ENCODE peak calls at places on chromosomes 3 and 15, in five cellular contexts. X is amniotic stem cell; Q is cardiac fibroblast; G is stimulated activated CD8-positive, alpha-beta memory T cell treated with anti-CD3 and anti-CD28 coated beads, Interleukin-15, amount 100 ng/mL, for 24 hours; U is stimulated activated CD4-positive, alpha-beta T cell treated with anti-CD3 and anti-CD28 coated beads, Interleukin-1b, Interleukin-23, amount 100 ng/mL, for 1 hour. R is an unnamed sample.

GRCh38 chr15:99251436-99251821 is at the start of gene LRRC28:
- DNase-seq in X (no peak), Q (no peak), G (no peak), U (no peak), R (no peak)

GRCh38 chr15:48040166-48040817 is 80.5 kb upstream of the SLC24A5 start:
- DNase-seq in X (no peak), Q (peak), G (no peak), U (no peak), R (no peak)

GRCh38 chr3:127217594-127218456 is 24.9 kb downstream of the PRR23E start:
- DNase-seq in X (no peak), Q (peak), G (no peak), U (no peak), R (no peak)

GRCh38 chr3:78798266-78798832 is 969.4 kb downstream of the ROBO1 start:
- DNase-seq in X (no peak), Q (no peak), G (no peak), U (no peak), R (no peak)

GRCh38 chr15:81038975-81039607 is 38.4 kb downstream of the TLNRD1 start:
- DNase-seq in X (no peak), Q (peak), G (no peak), U (no peak), R (no peak)

GRCh38 chr3:20340324-20340928 is 154.4 kb upstream of the SGO1 start:
- DNase-seq in X (no peak), Q (peak), G (peak), U (peak), R (peak)

GRCh38 chr3:197426161-197426566 is 127.8 kb upstream of the DLG1 start:
- DNase-seq in X (no peak), Q (peak), G (no peak), U (no peak), R (no peak)

GRCh38 chr3:64144241-64144900 is 80.9 kb downstream of the PRICKLE2 start:
- DNase-seq in X (no peak), Q (no peak), G (no peak), U (no peak), R (no peak)

GRCh38 chr15:68614621-68615035 is 35.8 kb downstream of the CORO2B start:
- DNase-seq in X (no peak), Q (peak), G (no peak), U (no peak), R (no peak)

GRCh38 chr3:36647423-36647853 is 116.9 kb downstream of the DCLK3 start:
- DNase-seq in X (no peak), Q (peak), G (no peak), U (no peak), R (no peak)

GRCh38 chr15:40340740-40341400 is at the start of gene CCDC9B:
- DNase-seq in X (peak), Q (peak), G (no peak), U (no peak), R (peak)

GRCh38 chr3:142509079-142509478 is 61.2 kb upstream of the XRN1 start:
- DNase-seq in X (no peak), Q (no peak), G (no peak), U (no peak), R (no peak)

GRCh38 chr15:50098576-50098975 is 20.5 kb downstream of the ATP8B4 start:
- DNase-seq in X (no peak), Q (no peak), G (no peak), U (no peak), R (no peak)

GRCh38 chr3:82353281-82354171 is 592.1 kb upstream of the GBE1 start:
- DNase-seq in X (no peak), Q (no peak), G (no peak), U (no peak), R (no peak)

GRCh38 chr15:52702390-52702789 is 23.2 kb upstream of the ATOSA start:
- DNase-seq in X (no peak), Q (no peak), G (no peak), U (no peak), R (no peak)

GRCh38 chr15:100106732-100107131 is 235.0 kb downstream of the ADAMTS17 start:
- DNase-seq in X (no peak), Q (no peak), G (no peak), U (no peak), R (no peak)

GRCh38 chr3:126128504-126129407 is 44.8 kb upstream of the SLC41A3 start:
- DNase-seq in X (no peak), Q (no peak), G (no peak), U (no peak), R (no peak)

GRCh38 chr15:50049871-50050270 is 69.2 kb downstream of the ATP8B4 start:
- DNase-seq in X (no peak), Q (peak), G (no peak), U (no peak), R (no peak)

GRCh38 chr3:100108464-100109079 is 5.7 kb downstream of the FILIP1L start:
- DNase-seq in X (no peak), Q (no peak), G (no peak), U (no peak), R (no peak)

GRCh38 chr3:89947357-89947954 is 840.0 kb downstream of the EPHA3 start:
- DNase-seq in X (no peak), Q (no peak), G (no peak), U (no peak), R (peak)

GRCh38 chr3:58340594-58341244 is 8.0 kb downstream of the PXK start:
- DNase-seq in X (no peak), Q (no peak), G (no peak), U (no peak), R (no peak)

GRCh38 chr15:56524915-56525314 is 60.0 kb upstream of the MNS1 start:
- DNase-seq in X (no peak), Q (peak), G (no peak), U (no peak), R (no peak)

GRCh38 chr3:102034639-102035038 is 185.3 kb downstream of the NFKBIZ start:
- DNase-seq in X (no peak), Q (no peak), G (no peak), U (no peak), R (no peak)

GRCh38 chr15:34647569-34648334 is 64.3 kb upstream of the GOLGA8B start:
- DNase-seq in X (no peak), Q (peak), G (no peak), U (no peak), R (no peak)

GRCh38 chr3:114447545-114447944 is 153.7 kb downstream of the TIGIT start:
- DNase-seq in X (no peak), Q (no peak), G (no peak), U (no peak), R (no peak)

GRCh38 chr3:50662408-50662807 is 12.3 kb upstream of the DOCK3 start:
- DNase-seq in X (no peak), Q (no peak), G (no peak), U (no peak), R (no peak)

GRCh38 chr15:95843241-95843851 is 487.2 kb upstream of the NR2F2 start:
- DNase-seq in X (peak), Q (peak), G (no peak), U (no peak), R (peak)

GRCh38 chr3:132399054-132399929 is 18.0 kb upstream of the DNAJC13 start:
- DNase-seq in X (peak), Q (peak), G (no peak), U (no peak), R (peak)

GRCh38 chr3:138089091-138089490 is 26.3 kb downstream of the DZIP1L start:
- DNase-seq in X (peak), Q (peak), G (no peak), U (no peak), R (no peak)